ENCODE peak calls at places on chromosomes 2 and 18, in nine cellular contexts. U is DMS153; H is mesothelial cell of epicardium; I is left cardiac atrium; F is stimulated activated CD8-positive, alpha-beta memory T cell treated with anti-CD3 and anti-CD28 coated beads, Interleukin-4, amount 100 ng/mL, for 4 hours; M is NCI-H1105; Z is mucosa of gallbladder; O is glutamatergic neuron; B is GM23338. V is an unnamed sample.
A peak's percentile ranks its signal among the peaks of the same experiment; 100 is the strongest.

GRCh38 chr2:190819835-190820234 is 60.8 kb upstream of the GLS start:
- DNase-seq in U (no peak), H (no peak), I (no peak), F (no peak), M (no peak), Z (no peak), O (no peak), B (no peak), V (no peak)

GRCh38 chr2:237689569-237690131 is 62.3 kb downstream of the LRRFIP1 start:
- DNase-seq in U (no peak), H (no peak), I (peak; percentile 61), F (no peak), M (no peak), Z (no peak), O (no peak), B (no peak), V (no peak)

GRCh38 chr18:34807106-34807796 is 97.2 kb downstream of the DTNA start:
- DNase-seq in U (no peak), H (no peak), I (no peak), F (no peak), M (no peak), Z (peak; percentile 38), O (no peak), B (peak; percentile 65), V (no peak)

GRCh38 chr2:8424997-8425900 is 256.6 kb upstream of the ID2 start:
- DNase-seq in U (peak; percentile 61), H (peak; percentile 22), I (no peak), F (peak; percentile 14), M (no peak), Z (no peak), O (no peak), B (no peak), V (no peak)

GRCh38 chr2:33644215-33644614 is 45.1 kb upstream of the FAM98A start:
- DNase-seq in U (no peak), H (no peak), I (no peak), F (no peak), M (no peak), Z (no peak), O (no peak), B (no peak), V (no peak)

GRCh38 chr18:57353940-57354461 is 1.6 kb downstream of the ST8SIA3 start:
- DNase-seq in U (peak; percentile 53), H (peak; percentile 84), I (peak; percentile 49), F (no peak), M (peak; percentile 54), Z (peak; percentile 50), O (peak; percentile 74), B (peak; percentile 90), V (no peak)

GRCh38 chr2:117065912-117066311 is 748.6 kb upstream of the DDX18 start:
- DNase-seq in U (no peak), H (no peak), I (no peak), F (no peak), M (no peak), Z (no peak), O (no peak), B (no peak), V (no peak)

GRCh38 chr2:113842919-113843736 is 46.8 kb upstream of the ACTR3 start:
- DNase-seq in U (no peak), H (no peak), I (no peak), F (no peak), M (no peak), Z (no peak), O (no peak), B (no peak), V (no peak)

GRCh38 chr2:111982822-111983221 is 72.2 kb upstream of the TMEM87B start:
- DNase-seq in U (no peak), H (no peak), I (no peak), F (no peak), M (no peak), Z (no peak), O (no peak), B (no peak), V (no peak)

GRCh38 chr2:206700141-206700540 is 18.1 kb downstream of the DYTN start:
- DNase-seq in U (no peak), H (no peak), I (no peak), F (no peak), M (no peak), Z (no peak), O (no peak), B (no peak), V (no peak)

GRCh38 chr2:172640389-172640788 is 84.5 kb downstream of the PDK1 start:
- DNase-seq in U (peak; percentile 68), H (no peak), I (no peak), F (no peak), M (no peak), Z (no peak), O (no peak), B (no peak), V (no peak)

GRCh38 chr2:46446871-46447568 is 32.3 kb upstream of the TMEM247 start:
- DNase-seq in U (no peak), H (no peak), I (no peak), F (no peak), M (no peak), Z (no peak), O (no peak), B (no peak), V (no peak)

GRCh38 chr2:69437751-69438154 is 518 bp upstream of the NFU1 start:
- DNase-seq in U (peak; percentile 44), H (no peak), I (peak; percentile 31), F (no peak), M (peak; percentile 27), Z (peak; percentile 57), O (no peak), B (no peak), V (no peak)

GRCh38 chr2:72539145-72539552 is 286.7 kb downstream of the EXOC6B start:
- DNase-seq in U (no peak), H (no peak), I (no peak), F (no peak), M (no peak), Z (no peak), O (no peak), B (peak; percentile 44), V (no peak)

GRCh38 chr2:69694894-69695849 is 46.8 kb upstream of the ANXA4 start:
- DNase-seq in U (no peak), H (no peak), I (no peak), F (no peak), M (no peak), Z (no peak), O (no peak), B (no peak), V (no peak)

GRCh38 chr2:168706806-168707205 is 95.6 kb upstream of the NOSTRIN start:
- DNase-seq in U (no peak), H (no peak), I (no peak), F (no peak), M (no peak), Z (no peak), O (no peak), B (no peak), V (no peak)

GRCh38 chr18:38923136-38923535 is 1357.5 kb upstream of the CELF4 start:
- DNase-seq in U (peak; percentile 79), H (no peak), I (no peak), F (no peak), M (no peak), Z (no peak), O (no peak), B (peak; percentile 51), V (no peak)

GRCh38 chr2:5587726-5588125 is 104.5 kb upstream of the SOX11 start:
- DNase-seq in U (no peak), H (no peak), I (no peak), F (no peak), M (no peak), Z (no peak), O (no peak), B (no peak), V (no peak)

GRCh38 chr2:20221169-20221938 is 3.6 kb downstream of the SDC1 start:
- DNase-seq in U (no peak), H (no peak), I (no peak), F (no peak), M (no peak), Z (no peak), O (no peak), B (no peak), V (no peak)

GRCh38 chr2:99000708-99001107 is 64.7 kb upstream of the CRACDL start:
- DNase-seq in U (no peak), H (no peak), I (no peak), F (no peak), M (no peak), Z (no peak), O (no peak), B (no peak), V (no peak)

GRCh38 chr2:188142636-188143035 is 149.0 kb upstream of the GULP1 start:
- DNase-seq in U (no peak), H (no peak), I (no peak), F (no peak), M (no peak), Z (no peak), O (no peak), B (no peak), V (no peak)

GRCh38 chr18:14975431-14975830 is 227.5 kb downstream of the ANKRD30B start:
- DNase-seq in U (no peak), H (no peak), I (no peak), F (no peak), M (no peak), Z (no peak), O (no peak), B (no peak), V (no peak)

GRCh38 chr2:100320547-100321180 is 1.6 kb downstream of the LONRF2 start:
- DNase-seq in U (peak; percentile 44), H (no peak), I (no peak), F (no peak), M (peak; percentile 37), Z (peak; percentile 12), O (no peak), B (no peak), V (no peak)

GRCh38 chr2:601387-601698 is 75.9 kb downstream of the TMEM18 start:
- DNase-seq in U (no peak), H (no peak), I (no peak), F (no peak), M (no peak), Z (no peak), O (no peak), B (no peak), V (no peak)

GRCh38 chr18:63472380-63472779 is 4.4 kb upstream of the SERPINB5 start:
- DNase-seq in U (no peak), H (no peak), I (no peak), F (no peak), M (no peak), Z (peak; percentile 23), O (no peak), B (no peak), V (no peak)

GRCh38 chr2:162887087-162887486 is 48.5 kb upstream of the KCNH7 start:
- DNase-seq in U (no peak), H (no peak), I (no peak), F (no peak), M (no peak), Z (no peak), O (no peak), B (no peak), V (no peak)

V was measured in activated T-helper 1 cell treated with anti-CD3 and anti-CD28 coated beads, Interleukin-12 subunit alpha, Interleukin-12 subunit beta, Interleukin-2, Interleukin-4 antibody, amounts not matched to agents 30 ng/mL and 10 ng/mL and 1 ng/mL, durations not matched to agents 14 hours and 24 hours and 36 hours.